ENCODE peak calls at places on chromosomes 7 and 10, in four cellular contexts. F is cardiac fibroblast, L is pancreas, P is kidney. G is an unnamed sample.

GRCh38 chr10:44715081-44715480 is 196.1 kb upstream of the TMEM72 start:
- DNase-seq in F (peak), L (no peak), P (no peak), G (no peak)

GRCh38 chr10:30047924-30048531 is 11.4 kb downstream of the JCAD start:
- DNase-seq in F (no peak), L (no peak), P (no peak), G (no peak)

GRCh38 chr7:137626469-137627067 is 220.2 kb downstream of the DGKI start:
- DNase-seq in F (peak), L (peak), P (no peak), G (peak)

GRCh38 chr10:17836917-17837316 is 27.8 kb downstream of the MRC1 start:
- DNase-seq in F (peak), L (peak), P (no peak), G (peak)

GRCh38 chr7:41579961-41580935 is 122.6 kb downstream of the INHBA start:
- DNase-seq in F (peak), L (no peak), P (no peak), G (no peak)

GRCh38 chr10:25506821-25507335 is 332.1 kb downstream of the GPR158 start:
- DNase-seq in F (no peak), L (no peak), P (no peak), G (no peak)

GRCh38 chr7:265998-266850 is 23.7 kb upstream of the FOXL3 start:
- DNase-seq in F (no peak), L (no peak), P (peak), G (no peak)

GRCh38 chr10:13987472-13987871 is 343.3 kb downstream of the FRMD4A start:
- DNase-seq in F (peak), L (no peak), P (no peak), G (no peak)

GRCh38 chr7:127792528-127793342 is 140.7 kb downstream of the SND1 start:
- DNase-seq in F (no peak), L (peak), P (no peak), G (peak)

GRCh38 chr10:112332509-112333228 is 41.2 kb upstream of the ACSL5 start:
- DNase-seq in F (no peak), L (peak), P (no peak), G (peak)

GRCh38 chr7:15851201-15851600 is 164.7 kb upstream of the MEOX2 start:
- DNase-seq in F (no peak), L (no peak), P (no peak), G (no peak)

GRCh38 chr10:62732841-62733653 is 71.5 kb upstream of the ADO start:
- DNase-seq in F (peak), L (no peak), P (no peak), G (no peak)

GRCh38 chr10:43292745-43293676 is 26.1 kb upstream of the RASGEF1A start:
- DNase-seq in F (peak), L (peak), P (peak), G (peak)

GRCh38 chr7:97377713-97378112 is 260.2 kb downstream of the SDHAF3 start:
- DNase-seq in F (no peak), L (no peak), P (no peak), G (no peak)

GRCh38 chr7:11751807-11752389 is 80.1 kb downstream of the THSD7A start:
- DNase-seq in F (peak), L (no peak), P (no peak), G (no peak)

GRCh38 chr10:108365541-108365940 is 1201.0 kb upstream of the SORCS1 start:
- DNase-seq in F (no peak), L (no peak), P (no peak), G (no peak)

GRCh38 chr7:21568762-21569161 is 25.9 kb downstream of the DNAH11 start:
- DNase-seq in F (no peak), L (no peak), P (no peak), G (no peak)

GRCh38 chr7:94578615-94579014 is 69.0 kb downstream of the CASD1 start:
- DNase-seq in F (no peak), L (no peak), P (no peak), G (no peak)

GRCh38 chr7:9240016-9240415 is 806.6 kb downstream of the NXPH1 start:
- DNase-seq in F (no peak), L (no peak), P (no peak), G (no peak)

GRCh38 chr10:75592014-75592842 is 160.8 kb downstream of the LRMDA start:
- DNase-seq in F (no peak), L (no peak), P (peak), G (no peak)

GRCh38 chr10:101826852-101827434 is 8.7 kb upstream of the OGA start:
- DNase-seq in F (no peak), L (no peak), P (no peak), G (no peak)

GRCh38 chr10:79123547-79123963 is 54.8 kb downstream of the ZMIZ1 start:
- DNase-seq in F (no peak), L (no peak), P (no peak), G (no peak)

GRCh38 chr10:77637474-77637985 is at the start of gene KCNMA1:
- DNase-seq in F (no peak), L (peak), P (peak), G (no peak)

GRCh38 chr7:41711283-41712064 is 8.6 kb upstream of the INHBA start:
- DNase-seq in F (peak), L (no peak), P (no peak), G (peak)

GRCh38 chr7:35889001-35889400 is 88.1 kb downstream of the SEPTIN7 start:
- DNase-seq in F (no peak), L (no peak), P (no peak), G (no peak)

GRCh38 chr7:117873056-117873932 is at the start of gene CTTNBP2:
- DNase-seq in F (peak), L (peak), P (peak), G (peak)

GRCh38 chr10:33102071-33102470 is 144.0 kb upstream of the ITGB1 start:
- DNase-seq in F (no peak), L (no peak), P (no peak), G (no peak)

GRCh38 chr7:31028417-31028988 is 23.6 kb upstream of the ADCYAP1R1 start:
- DNase-seq in F (no peak), L (no peak), P (no peak), G (no peak)

GRCh38 chr10:23448802-23449570 is 10.1 kb downstream of the OTUD1 start:
- DNase-seq in F (peak), L (no peak), P (no peak), G (no peak)

GRCh38 chr7:27096756-27097514 is 1.1 kb upstream of the HOXA1 start:
- DNase-seq in F (no peak), L (no peak), P (peak), G (no peak)

GRCh38 chr10:132613566-132614348 is 76.2 kb downstream of the INPP5A start:
- DNase-seq in F (no peak), L (no peak), P (peak), G (no peak)

GRCh38 chr10:60353519-60354258 is 36.0 kb downstream of the ANK3 start:
- DNase-seq in F (peak), L (no peak), P (no peak), G (peak)

GRCh38 chr10:3132036-3133025 is 40.3 kb downstream of the PITRM1 start:
- DNase-seq in F (no peak), L (no peak), P (peak), G (no peak)

GRCh38 chr10:95474228-95475002 is 86.8 kb downstream of the SORBS1 start:
- DNase-seq in F (peak), L (no peak), P (no peak), G (peak)

GRCh38 chr7:37848297-37848696 is at the start of gene NME8:
- DNase-seq in F (no peak), L (no peak), P (no peak), G (no peak)

GRCh38 chr7:37853468-37853867 is 5.1 kb downstream of the NME8 start:
- DNase-seq in F (no peak), L (no peak), P (no peak), G (no peak)
- TF ChIP-seq CTCF in F (peak), L (no peak), P (no peak), G (peak)

DNA sequence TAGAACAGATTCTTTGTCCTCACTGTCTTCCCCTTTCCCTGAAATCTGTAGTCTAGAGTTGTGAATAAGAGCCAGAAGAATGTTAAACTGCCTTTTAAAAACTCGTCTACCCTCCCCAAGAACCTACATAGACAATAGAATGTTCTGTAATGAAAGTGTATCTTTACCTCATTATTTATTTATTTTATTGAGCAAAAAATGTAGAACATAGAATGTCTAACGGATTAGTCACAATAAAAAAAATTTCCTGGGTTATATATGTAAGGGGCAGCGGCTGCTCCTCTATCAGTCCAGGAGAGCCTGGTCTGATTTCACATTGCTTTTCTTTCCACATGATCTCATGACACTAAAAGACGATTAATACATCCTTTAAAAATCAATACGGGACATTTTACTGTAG is 135.7 kb downstream of the SDK1 start:
- DNase-seq in F (peak), L (no peak), P (no peak), G (no peak)
- H3K4me3 ChIP-seq in F (peak), L (no peak), P (no peak), G (no peak)

GRCh38 chr10:5461201-5461585 is 38.2 kb downstream of the CALML5 start:
- DNase-seq in F (no peak), L (no peak), P (no peak), G (no peak)
- TF ChIP-seq CTCF in F (no peak), L (no peak), P (no peak), G (no peak)

GRCh38 chr10:96834121-96834520 is 2.0 kb downstream of the LCOR start:
- DNase-seq in F (no peak), L (no peak), P (no peak), G (no peak)
- H3K4me3 ChIP-seq in F (peak), L (peak), P (peak), G (no peak)